ENCODE peak calls at places on chromosomes 3 and 15, in eight cellular contexts. R, O, G, L, A, U, H and B are unnamed samples.

GRCh38 chr3:150581174-150581573 is 21.9 kb upstream of the SELENOT start:
- DNase-seq in R (no peak), O (no peak), G (no peak), L (no peak), A (no peak), U (no peak), H (no peak), B (no peak)

GRCh38 chr3:155304394-155304793 is 10.9 kb upstream of the STRIT1 start:
- DNase-seq in R (no peak), O (no peak), G (no peak), L (no peak), A (no peak), U (no peak), H (no peak), B (no peak)

GRCh38 chr3:16056210-16056607 is 118.3 kb upstream of the GALNT15 start:
- DNase-seq in R (no peak), O (no peak), G (peak), L (peak), A (no peak), U (peak), H (peak), B (no peak)

GRCh38 chr15:30991301-30992072 is at the start of gene MTMR10:
- DNase-seq in R (peak), O (peak), G (peak), L (no peak), A (peak), U (peak), H (peak), B (peak)

GRCh38 chr3:49098429-49098828 is 4.6 kb upstream of the QRICH1 start:
- DNase-seq in R (no peak), O (no peak), G (no peak), L (no peak), A (no peak), U (peak), H (peak), B (no peak)

GRCh38 chr15:77387355-77388105 is 32.4 kb downstream of the PEAK1 start:
- DNase-seq in R (no peak), O (no peak), G (peak), L (no peak), A (no peak), U (no peak), H (peak), B (no peak)

GRCh38 chr3:195847061-195847950 is 35.6 kb upstream of the MUC4 start:
- DNase-seq in R (no peak), O (no peak), G (peak), L (no peak), A (no peak), U (peak), H (peak), B (no peak)

GRCh38 chr15:39248204-39248603 is 332.7 kb upstream of the THBS1 start:
- DNase-seq in R (no peak), O (no peak), G (peak), L (no peak), A (peak), U (no peak), H (peak), B (no peak)

GRCh38 chr3:56923546-56924224 is 121.9 kb upstream of the ARHGEF3 start:
- DNase-seq in R (peak), O (no peak), G (peak), L (no peak), A (peak), U (peak), H (peak), B (no peak)

GRCh38 chr3:31227152-31227581 is 305.6 kb upstream of the STT3B start:
- DNase-seq in R (no peak), O (no peak), G (no peak), L (no peak), A (no peak), U (no peak), H (no peak), B (no peak)

GRCh38 chr3:38366082-38366481 is 19.5 kb downstream of the XYLB start:
- DNase-seq in R (no peak), O (no peak), G (no peak), L (no peak), A (peak), U (no peak), H (no peak), B (no peak)

GRCh38 chr3:25907081-25907480 is 117.2 kb downstream of the OXSM start:
- DNase-seq in R (no peak), O (no peak), G (no peak), L (no peak), A (peak), U (no peak), H (no peak), B (no peak)

GRCh38 chr15:67049351-67050044 is 15.9 kb upstream of the SMAD3 start:
- DNase-seq in R (no peak), O (no peak), G (peak), L (no peak), A (peak), U (peak), H (peak), B (no peak)

GRCh38 chr3:36695769-36696137 is 68.6 kb downstream of the DCLK3 start:
- DNase-seq in R (no peak), O (no peak), G (peak), L (no peak), A (no peak), U (peak), H (peak), B (no peak)

GRCh38 chr3:167451282-167451681 is 22.6 kb downstream of the SERPINI2 start:
- DNase-seq in R (no peak), O (no peak), G (no peak), L (no peak), A (no peak), U (no peak), H (no peak), B (no peak)

GRCh38 chr3:185071401-185071800 is 81.5 kb downstream of the C3orf70 start:
- DNase-seq in R (no peak), O (no peak), G (no peak), L (no peak), A (no peak), U (no peak), H (no peak), B (no peak)
- TF ChIP-seq CTCF in R (no peak), O (no peak), G (no peak), L (no peak), A (no peak), U (no peak), H (no peak), B (no peak)

GRCh38 chr15:91853501-91853967 is at the start of gene SLCO3A1:
- DNase-seq in R (peak), O (peak), G (peak), L (peak), A (peak), U (peak), H (peak), B (peak)

GRCh38 chr15:91852741-91853500 is 587 bp upstream of the SLCO3A1 start:
- DNase-seq in R (peak), O (peak), G (peak), L (no peak), A (peak), U (peak), H (peak), B (peak)

GRCh38 chr15:91855684-91856553 is 2.4 kb downstream of the SLCO3A1 start:
- DNase-seq in R (peak), O (peak), G (no peak), L (no peak), A (peak), U (peak), H (peak), B (peak)

GRCh38 chr15:91855241-91855640 is 1.7 kb downstream of the SLCO3A1 start:
- DNase-seq in R (no peak), O (no peak), G (no peak), L (no peak), A (no peak), U (no peak), H (no peak), B (no peak)

GRCh38 chr15:91853968-91854943 is 748 bp downstream of the SLCO3A1 start:
- DNase-seq in R (peak), O (peak), G (peak), L (no peak), A (peak), U (peak), H (peak), B (peak)
- TF ChIP-seq CTCF in R (no peak), O (peak), G (no peak), L (no peak), A (no peak), U (peak), H (no peak), B (no peak)

GRCh38 chr3:112699436-112699978 is 58.6 kb upstream of the CCDC80 start:
- DNase-seq in R (no peak), O (no peak), G (peak), L (no peak), A (no peak), U (peak), H (peak), B (no peak)
- TF ChIP-seq CTCF in R (no peak), O (peak), G (peak), L (no peak), A (no peak), U (peak), H (peak), B (no peak)

GRCh38 chr3:120440001-120440703 is 10.6 kb downstream of the FSTL1 start:
- DNase-seq in R (no peak), O (no peak), G (peak), L (no peak), A (no peak), U (no peak), H (no peak), B (no peak)

GRCh38 chr3:120440762-120441161 is 10.0 kb downstream of the FSTL1 start:
- DNase-seq in R (no peak), O (no peak), G (no peak), L (no peak), A (no peak), U (no peak), H (no peak), B (no peak)

GRCh38 chr3:120445654-120446053 is 5.1 kb downstream of the FSTL1 start:
- DNase-seq in R (no peak), O (no peak), G (no peak), L (no peak), A (no peak), U (no peak), H (no peak), B (no peak)

GRCh38 chr3:120441776-120442175 is 9.0 kb downstream of the FSTL1 start:
- DNase-seq in R (no peak), O (no peak), G (no peak), L (no peak), A (no peak), U (no peak), H (no peak), B (no peak)

DNA sequence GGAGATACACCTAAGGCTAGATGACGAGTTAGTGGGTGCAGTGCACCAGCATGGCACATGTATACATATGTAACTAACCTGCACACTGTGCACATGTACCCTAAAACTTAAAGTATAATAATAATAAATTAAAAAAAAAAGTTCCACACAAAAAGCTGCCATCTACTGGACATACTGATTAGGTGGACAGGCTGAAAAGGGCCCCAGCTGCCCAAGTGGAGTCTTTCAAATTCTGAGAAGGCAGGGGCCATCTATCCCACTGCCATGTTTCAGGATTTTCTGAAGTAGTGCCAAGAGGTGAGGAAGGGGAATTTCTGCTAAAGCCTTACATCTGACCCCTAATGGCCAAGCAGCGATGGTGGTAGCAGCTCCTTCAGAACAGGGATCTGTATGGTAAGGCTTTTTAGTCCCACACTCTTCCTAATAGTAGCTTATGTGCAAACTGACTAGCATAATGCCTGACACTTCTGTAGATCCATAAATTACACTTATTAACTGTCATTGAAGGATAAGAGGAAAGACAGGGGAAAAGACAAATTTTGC is 7.7 kb downstream of the FSTL1 start:
- DNase-seq in R (no peak), O (no peak), G (no peak), L (no peak), A (no peak), U (no peak), H (no peak), B (no peak)
- TF ChIP-seq CTCF in R (peak), O (peak), G (peak), L (peak), A (no peak), U (peak), H (peak), B (no peak)

DNA sequence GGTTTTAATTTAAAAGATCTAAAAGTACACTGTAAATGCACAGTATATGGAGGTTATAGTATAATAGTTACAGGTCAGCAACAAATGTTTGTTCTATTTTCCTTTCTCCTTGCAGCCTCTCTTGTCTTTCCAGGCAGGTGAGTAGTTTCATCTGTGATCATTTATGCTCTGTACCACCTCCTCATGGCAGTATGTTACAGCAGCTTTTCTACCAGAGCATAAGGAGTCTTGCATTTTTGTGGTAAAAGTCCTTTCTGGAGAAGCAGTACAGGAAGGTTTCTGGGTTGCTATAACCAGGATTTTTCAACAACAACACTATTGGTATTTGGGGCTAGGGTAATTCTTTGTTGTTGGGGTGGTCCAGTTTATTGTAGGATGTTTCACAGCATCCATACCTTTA is 59.5 kb downstream of the ZNF609 start:
- DNase-seq in R (no peak), O (no peak), G (no peak), L (no peak), A (no peak), U (no peak), H (no peak), B (no peak)
- TF ChIP-seq CTCF in R (no peak), O (peak), G (no peak), L (no peak), A (no peak), U (no peak), H (no peak), B (no peak)

GRCh38 chr3:126885425-126885824 is 97.5 kb upstream of the PLXNA1 start:
- DNase-seq in R (no peak), O (no peak), G (no peak), L (no peak), A (no peak), U (no peak), H (no peak), B (no peak)

GRCh38 chr3:126878664-126879063 is 104.3 kb upstream of the PLXNA1 start:
- DNase-seq in R (no peak), O (no peak), G (no peak), L (no peak), A (no peak), U (no peak), H (no peak), B (no peak)

GRCh38 chr3:126883241-126883640 is 99.7 kb upstream of the PLXNA1 start:
- DNase-seq in R (no peak), O (no peak), G (peak), L (no peak), A (peak), U (peak), H (peak), B (no peak)

GRCh38 chr3:126881861-126882260 is 101.1 kb upstream of the PLXNA1 start:
- DNase-seq in R (no peak), O (no peak), G (no peak), L (no peak), A (no peak), U (no peak), H (no peak), B (no peak)

DNA sequence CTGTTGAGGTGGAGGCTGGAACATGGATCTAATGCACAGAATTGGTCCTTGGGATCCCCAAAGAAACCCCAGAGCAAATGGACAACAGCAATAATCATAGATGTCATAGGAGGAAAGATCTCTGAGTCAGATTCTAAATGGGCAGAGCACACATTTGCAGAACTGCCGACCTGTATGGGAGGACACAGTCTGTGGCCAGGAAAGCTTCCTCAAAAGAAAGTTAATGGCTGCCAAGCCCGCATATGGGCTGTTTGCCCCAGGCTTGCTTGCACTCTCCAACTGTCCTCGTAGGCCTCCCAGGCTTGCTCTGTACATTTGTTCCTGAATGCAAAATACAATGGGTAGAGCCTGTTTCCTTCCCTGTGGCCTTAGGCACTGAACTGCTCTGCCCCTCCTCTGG is 102.0 kb upstream of the PLXNA1 start:
- DNase-seq in R (no peak), O (no peak), G (no peak), L (no peak), A (no peak), U (no peak), H (no peak), B (no peak)
- TF ChIP-seq CTCF in R (no peak), O (no peak), G (no peak), L (no peak), A (no peak), U (no peak), H (no peak), B (no peak)

GRCh38 chr15:26179906-26180305 is 316.8 kb upstream of the ATP10A start:
- DNase-seq in R (peak), O (peak), G (no peak), L (no peak), A (no peak), U (no peak), H (no peak), B (no peak)
- TF ChIP-seq CTCF in R (peak), O (peak), G (no peak), L (no peak), A (peak), U (no peak), H (no peak), B (no peak)

GRCh38 chr15:82808634-82809041 is 790 bp upstream of the WHAMM start:
- DNase-seq in R (no peak), O (no peak), G (no peak), L (no peak), A (no peak), U (peak), H (no peak), B (no peak)

GRCh38 chr15:82807920-82808633 is 1.4 kb upstream of the WHAMM start:
- DNase-seq in R (no peak), O (no peak), G (no peak), L (no peak), A (no peak), U (peak), H (no peak), B (no peak)

GRCh38 chr15:82810863-82811421 is 1.5 kb downstream of the WHAMM start:
- DNase-seq in R (no peak), O (no peak), G (no peak), L (no peak), A (no peak), U (peak), H (no peak), B (peak)

GRCh38 chr15:82810061-82810862 is 834 bp downstream of the WHAMM start:
- DNase-seq in R (peak), O (peak), G (peak), L (no peak), A (peak), U (peak), H (peak), B (peak)

GRCh38 chr15:82809308-82810060 is at the start of gene WHAMM:
- DNase-seq in R (peak), O (peak), G (peak), L (peak), A (peak), U (peak), H (peak), B (peak)
- TF ChIP-seq CTCF in R (peak), O (no peak), G (no peak), L (no peak), A (no peak), U (no peak), H (no peak), B (no peak)

GRCh38 chr3:117278424-117279190 is 569.0 kb downstream of the TUSC7 start:
- DNase-seq in R (no peak), O (no peak), G (no peak), L (no peak), A (peak), U (peak), H (peak), B (no peak)
- TF ChIP-seq CTCF in R (no peak), O (no peak), G (no peak), L (no peak), A (no peak), U (no peak), H (no peak), B (no peak)

GRCh38 chr15:48086582-48086981 is 34.2 kb upstream of the SLC24A5 start:
- DNase-seq in R (no peak), O (no peak), G (peak), L (no peak), A (no peak), U (peak), H (peak), B (no peak)

GRCh38 chr15:48089664-48090063 is 31.1 kb upstream of the SLC24A5 start:
- DNase-seq in R (no peak), O (no peak), G (no peak), L (no peak), A (no peak), U (no peak), H (no peak), B (no peak)

GRCh38 chr15:48087844-48088243 is 32.9 kb upstream of the SLC24A5 start:
- DNase-seq in R (no peak), O (no peak), G (no peak), L (no peak), A (no peak), U (no peak), H (no peak), B (no peak)

GRCh38 chr15:48086162-48086561 is 34.6 kb upstream of the SLC24A5 start:
- DNase-seq in R (no peak), O (no peak), G (no peak), L (no peak), A (no peak), U (no peak), H (no peak), B (no peak)

GRCh38 chr15:48084759-48085420 is 35.9 kb upstream of the SLC24A5 start:
- DNase-seq in R (peak), O (peak), G (no peak), L (no peak), A (no peak), U (peak), H (peak), B (no peak)
- TF ChIP-seq CTCF in R (peak), O (peak), G (peak), L (no peak), A (no peak), U (peak), H (peak), B (no peak)